ENCODE peak calls at places on chromosome 12, in four cellular contexts. E is A549, A is WTC11, Y is K562. R is an unnamed sample.

GRCh38 chr12:52691076-52691764 is 11.0 kb upstream of the KRT1 start:
- DNase-seq in E (no peak), A (peak; percentile 63), Y (peak; percentile 19), R (no peak)

GRCh38 chr12:132561784-132562156 is 48.6 kb downstream of the LRCOL1 start:
- DNase-seq in E (peak; percentile 75), A (peak; percentile 77), Y (peak; percentile 46), R (no peak)

GRCh38 chr12:52349196-52349595 is 18.1 kb downstream of the KRT85 start:
- DNase-seq in E (no peak), A (no peak), Y (no peak), R (no peak)

GRCh38 chr12:62673027-62673815 is 206.6 kb downstream of the MON2 start:
- DNase-seq in E (no peak), A (no peak), Y (no peak), R (no peak)

GRCh38 chr12:117162649-117163048 is 27.6 kb downstream of the FBXO21 start:
- DNase-seq in E (no peak), A (no peak), Y (no peak), R (no peak)

GRCh38 chr12:599756-600155 is 63.5 kb downstream of the NINJ2 start:
- DNase-seq in E (no peak), A (no peak), Y (no peak), R (no peak)

GRCh38 chr12:57694459-57695019 is 607 bp downstream of the OS9 start:
- DNase-seq in E (no peak), A (no peak), Y (peak; percentile 54), R (no peak)

GRCh38 chr12:40313928-40314327 is 89.1 kb downstream of the LRRK2 start:
- DNase-seq in E (no peak), A (no peak), Y (no peak), R (no peak)

GRCh38 chr12:70989232-70989631 is 68.7 kb upstream of the PTPRR start:
- DNase-seq in E (no peak), A (no peak), Y (no peak), R (no peak)

GRCh38 chr12:128830505-128830893 is 6.7 kb upstream of the SLC15A4 start:
- DNase-seq in E (no peak), A (no peak), Y (no peak), R (no peak)

GRCh38 chr12:7219599-7220243 is 30.2 kb downstream of the PEX5 start:
- DNase-seq in E (peak; percentile 47), A (peak; percentile 77), Y (peak; percentile 44), R (peak; percentile 63)

GRCh38 chr12:62305778-62306177 is 45.6 kb downstream of the USP15 start:
- DNase-seq in E (no peak), A (no peak), Y (no peak), R (no peak)

GRCh38 chr12:123041042-123041531 is 60.6 kb downstream of the ARL6IP4 start:
- DNase-seq in E (no peak), A (no peak), Y (no peak), R (no peak)

GRCh38 chr12:132253698-132254480 is 75.5 kb downstream of the GALNT9 start:
- DNase-seq in E (no peak), A (no peak), Y (no peak), R (no peak)

GRCh38 chr12:45543887-45544286 is 185.6 kb upstream of the ARID2 start:
- DNase-seq in E (peak; percentile 62), A (peak; percentile 48), Y (peak; percentile 48), R (peak; percentile 53)

GRCh38 chr12:56773113-56773512 is 10.0 kb downstream of the HSD17B6 start:
- DNase-seq in E (no peak), A (no peak), Y (no peak), R (no peak)

GRCh38 chr12:2403221-2403976 is 350.6 kb downstream of the CACNA1C start:
- DNase-seq in E (no peak), A (no peak), Y (no peak), R (no peak)

GRCh38 chr12:22231078-22231477 is 103.4 kb downstream of the ST8SIA1 start:
- DNase-seq in E (no peak), A (no peak), Y (no peak), R (no peak)

GRCh38 chr12:22238211-22238610 is 96.3 kb downstream of the ST8SIA1 start:
- DNase-seq in E (no peak), A (no peak), Y (no peak), R (no peak)

GRCh38 chr12:22230280-22230794 is 104.2 kb downstream of the ST8SIA1 start:
- DNase-seq in E (peak; percentile 24), A (no peak), Y (no peak), R (no peak)

GRCh38 chr12:22231836-22232235 is 102.7 kb downstream of the ST8SIA1 start:
- DNase-seq in E (peak; percentile 3), A (no peak), Y (no peak), R (no peak)

GRCh38 chr12:22234561-22234960 is 99.9 kb downstream of the ST8SIA1 start:
- DNase-seq in E (no peak), A (no peak), Y (no peak), R (no peak)
- TF ChIP-seq NR3C1 in E (no peak), A (no peak), Y (no peak), R (no peak)

DNA sequence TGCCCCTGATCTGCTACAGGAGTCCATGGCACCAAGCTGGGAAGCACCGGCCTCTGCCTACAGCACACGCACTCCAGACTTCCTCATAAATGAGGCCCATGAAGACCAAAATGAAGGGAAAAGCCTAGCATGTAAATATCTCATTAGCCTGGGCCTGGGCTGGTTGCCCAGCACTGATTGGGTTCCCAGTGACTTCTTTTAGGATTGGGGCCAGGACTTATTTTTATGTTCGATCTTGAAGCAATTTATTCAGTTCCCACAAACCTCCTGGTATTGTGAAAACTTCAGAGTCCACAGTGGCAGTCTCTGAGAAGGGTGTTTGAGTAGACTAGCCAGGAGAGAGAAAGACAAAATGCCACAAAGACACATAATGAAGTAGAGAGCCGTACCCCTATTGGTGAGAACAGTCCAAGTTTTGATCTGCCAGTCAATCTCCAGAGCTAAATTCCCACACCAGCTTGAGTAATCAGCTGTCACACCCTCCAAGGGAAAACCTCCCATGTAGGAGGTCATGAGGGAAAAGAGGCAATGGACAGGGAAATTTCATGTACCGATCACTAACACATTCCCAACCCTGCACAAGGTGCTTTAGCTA is 78.2 kb downstream of the PHLDA1 start:
- DNase-seq in E (peak; percentile 72), A (no peak), Y (no peak), R (no peak)
- TF ChIP-seq NR3C1 in E (no peak), A (no peak), Y (no peak), R (no peak)

GRCh38 chr12:12733118-12733517 is 15.9 kb downstream of the CDKN1B start:
- DNase-seq in E (no peak), A (no peak), Y (no peak), R (no peak)

GRCh38 chr12:12735301-12735700 is 18.1 kb downstream of the CDKN1B start:
- DNase-seq in E (no peak), A (no peak), Y (no peak), R (no peak)

GRCh38 chr12:12734054-12734453 is 16.9 kb downstream of the CDKN1B start:
- DNase-seq in E (no peak), A (no peak), Y (no peak), R (no peak)

GRCh38 chr12:12736759-12737676 is 19.9 kb downstream of the CDKN1B start:
- DNase-seq in E (peak; percentile 50), A (no peak), Y (peak; percentile 43), R (no peak)

DNA sequence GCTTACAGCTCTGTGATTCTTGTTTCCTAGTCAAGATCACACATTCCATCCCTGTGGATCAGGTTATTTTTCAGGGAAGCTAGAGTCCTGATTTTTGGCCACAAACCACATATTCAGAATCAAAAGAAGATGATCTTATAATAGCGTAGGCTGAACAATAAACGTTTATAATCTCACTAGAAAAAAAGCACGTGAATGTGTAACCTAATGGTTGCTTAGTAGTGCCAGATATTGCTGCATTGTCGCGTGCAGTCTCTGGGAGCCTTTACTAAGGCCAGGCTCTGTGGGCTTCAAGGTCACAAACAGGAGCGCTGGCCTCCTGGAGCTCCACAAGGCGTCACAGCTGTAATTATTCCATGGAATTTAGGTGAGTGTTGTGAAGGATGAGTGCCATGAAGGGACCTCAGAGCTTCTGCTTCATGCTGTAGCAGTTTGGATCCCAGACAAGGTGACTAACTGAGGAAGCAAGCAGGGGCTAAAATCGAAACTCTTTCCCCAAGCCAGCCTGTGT is 17.4 kb downstream of the CDKN1B start:
- DNase-seq in E (no peak), A (no peak), Y (no peak), R (no peak)
- TF ChIP-seq NR3C1 in E (no peak), A (no peak), Y (no peak), R (no peak)

DNA sequence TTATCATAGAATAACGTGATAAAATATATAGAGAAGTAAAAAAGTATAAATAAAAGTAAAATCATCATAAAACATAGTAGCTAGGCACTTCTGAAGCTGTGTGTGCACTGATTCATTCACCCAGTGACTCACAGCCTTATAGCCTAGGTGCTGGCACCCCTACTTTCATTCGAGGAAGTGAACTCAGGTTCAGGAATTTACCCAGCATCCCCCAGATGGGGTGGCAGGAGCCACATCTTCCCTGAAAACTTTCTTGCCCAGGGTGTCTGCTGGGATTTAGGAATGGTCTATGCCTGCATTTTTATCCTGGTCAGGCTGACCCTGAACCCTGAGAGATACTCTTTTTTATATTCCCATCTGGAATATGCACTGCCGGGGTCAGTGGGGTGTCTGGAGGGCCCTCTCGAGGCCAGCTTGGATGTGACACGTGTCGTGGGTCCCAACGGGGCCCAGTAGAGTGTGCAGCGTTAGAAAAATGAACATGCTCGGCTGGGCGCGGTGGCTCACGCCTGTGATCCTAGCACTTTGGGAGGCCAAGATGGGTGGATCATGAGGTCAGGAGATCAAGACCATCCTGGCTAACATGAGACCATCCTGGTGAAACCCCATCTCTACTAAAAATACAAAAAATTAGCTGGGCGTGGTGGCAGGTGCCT is 75.8 kb downstream of the AACS start:
- DNase-seq in E (peak; percentile 68), A (no peak), Y (no peak), R (no peak)
- TF ChIP-seq NR3C1 in E (no peak), A (no peak), Y (no peak), R (no peak)

DNA sequence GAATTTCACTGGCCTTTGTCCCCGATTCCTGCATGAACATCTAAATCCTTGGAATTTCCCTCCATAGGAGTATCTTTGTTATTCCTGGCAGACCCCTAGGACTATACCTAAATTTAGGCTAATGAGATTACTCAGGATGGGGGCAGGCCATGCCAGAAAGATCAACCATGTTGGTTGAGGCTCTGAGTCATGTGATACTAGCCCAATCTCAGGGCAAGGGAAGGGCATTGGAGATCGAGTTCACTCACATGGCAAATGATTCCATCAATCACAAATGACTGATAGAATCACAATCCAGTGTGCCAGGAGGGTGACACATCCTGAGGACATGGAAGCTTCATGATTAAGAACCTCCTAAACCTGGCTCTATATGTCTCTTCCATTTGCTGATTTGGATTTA is 182.3 kb downstream of the NTF3 start:
- DNase-seq in E (no peak), A (no peak), Y (no peak), R (no peak)
- TF ChIP-seq NR3C1 in E (no peak), A (no peak), Y (no peak), R (no peak)

GRCh38 chr12:104177663-104178501 is 37.7 kb upstream of the TXNRD1 start:
- DNase-seq in E (peak; percentile 81), A (no peak), Y (peak; percentile 31), R (peak; percentile 8)
- TF ChIP-seq NR3C1 in E (no peak), A (no peak), Y (no peak), R (no peak)

R was measured in HepG2.